ENCODE peak calls at places on chromosome 16, in seven cellular contexts. One of them, this sample, is unnamed.
A peak's percentile ranks its signal among the peaks of the same experiment; 100 is the strongest.

GRCh38 chr16:89723279-89724250 is 2.2 kb downstream of the ZNF276 start:
- DNase-seq in GM23248: peak; percentile 40
- DNase-seq in PC-3: no peak
- DNase-seq in HCT116: no peak
- DNase-seq in GM23338: no peak
- DNase-seq in hepatocyte: no peak
- DNase-seq in MM.1S: no peak
- DNase-seq in this sample: no peak

GRCh38 chr16:53558665-53559064 is 55.7 kb upstream of the AKTIP start:
- DNase-seq in GM23248: no peak
- DNase-seq in GM23338: no peak
- DNase-seq in hepatocyte: no peak
- DNase-seq in PC-3: no peak
- DNase-seq in MM.1S: no peak
- DNase-seq in HCT116: no peak
- DNase-seq in this sample: no peak

GRCh38 chr16:49474741-49475140 is 101.1 kb downstream of the C16orf78 start:
- DNase-seq in GM23248: no peak
- DNase-seq in hepatocyte: no peak
- DNase-seq in GM23338: no peak
- DNase-seq in HCT116: no peak
- DNase-seq in PC-3: no peak
- DNase-seq in MM.1S: no peak
- DNase-seq in this sample: no peak

GRCh38 chr16:8931864-8932263 is 31.8 kb downstream of the USP7 start:
- DNase-seq in hepatocyte: peak; percentile 72
- DNase-seq in HCT116: no peak
- DNase-seq in PC-3: peak; percentile 32
- DNase-seq in MM.1S: peak; percentile 26
- DNase-seq in GM23248: peak; percentile 66
- DNase-seq in GM23338: peak; percentile 88
- DNase-seq in this sample: peak; percentile 81

GRCh38 chr16:2664522-2665096 is 17.7 kb upstream of the KCTD5 start:
- DNase-seq in hepatocyte: no peak
- DNase-seq in PC-3: peak; percentile 57
- DNase-seq in GM23338: no peak
- DNase-seq in MM.1S: no peak
- DNase-seq in HCT116: no peak
- DNase-seq in GM23248: no peak
- DNase-seq in this sample: no peak

GRCh38 chr16:20774703-20775362 is 11.0 kb downstream of the ACSM3 start:
- DNase-seq in GM23338: peak; percentile 92
- DNase-seq in MM.1S: peak; percentile 41
- DNase-seq in PC-3: peak; percentile 83
- DNase-seq in hepatocyte: peak; percentile 71
- DNase-seq in HCT116: peak; percentile 68
- DNase-seq in GM23248: peak; percentile 72
- DNase-seq in this sample: peak; percentile 76

GRCh38 chr16:86379505-86379846 is 130.9 kb upstream of the FOXF1 start:
- DNase-seq in GM23338: no peak
- DNase-seq in MM.1S: no peak
- DNase-seq in HCT116: no peak
- DNase-seq in GM23248: peak; percentile 35
- DNase-seq in hepatocyte: no peak
- DNase-seq in PC-3: no peak
- DNase-seq in this sample: no peak

GRCh38 chr16:48158296-48158695 is 2.5 kb upstream of the ABCC12 start:
- DNase-seq in hepatocyte: peak; percentile 36
- DNase-seq in GM23248: peak; percentile 66
- DNase-seq in PC-3: peak; percentile 78
- DNase-seq in HCT116: peak; percentile 55
- DNase-seq in GM23338: no peak
- DNase-seq in MM.1S: no peak
- DNase-seq in this sample: no peak

GRCh38 chr16:62190426-62190825 is 154.2 kb upstream of the CDH8 start:
- DNase-seq in GM23338: peak; percentile 84
- DNase-seq in PC-3: peak; percentile 33
- DNase-seq in HCT116: no peak
- DNase-seq in hepatocyte: peak; percentile 69
- DNase-seq in MM.1S: peak; percentile 44
- DNase-seq in GM23248: peak; percentile 36
- DNase-seq in this sample: peak; percentile 81

GRCh38 chr16:66406534-66407368 is 20.3 kb upstream of the BEAN1 start:
- DNase-seq in GM23338: peak; percentile 93
- DNase-seq in HCT116: peak; percentile 64
- DNase-seq in hepatocyte: peak; percentile 90
- DNase-seq in MM.1S: peak; percentile 77
- DNase-seq in PC-3: peak; percentile 69
- DNase-seq in GM23248: peak; percentile 89
- DNase-seq in this sample: peak; percentile 87

GRCh38 chr16:80208015-80208414 is 332.8 kb upstream of the DYNLRB2 start:
- DNase-seq in MM.1S: no peak
- DNase-seq in PC-3: no peak
- DNase-seq in GM23338: no peak
- DNase-seq in GM23248: no peak
- DNase-seq in HCT116: no peak
- DNase-seq in hepatocyte: no peak
- DNase-seq in this sample: no peak

GRCh38 chr16:54194008-54194731 is 92.4 kb downstream of the IRX3 start:
- DNase-seq in hepatocyte: no peak
- DNase-seq in GM23248: peak; percentile 76
- DNase-seq in PC-3: no peak
- DNase-seq in GM23338: peak; percentile 71
- DNase-seq in HCT116: no peak
- DNase-seq in MM.1S: no peak
- DNase-seq in this sample: peak; percentile 55

GRCh38 chr16:2953706-2954105 is 10.4 kb upstream of the KREMEN2 start:
- DNase-seq in MM.1S: no peak
- DNase-seq in GM23248: no peak
- DNase-seq in hepatocyte: no peak
- DNase-seq in PC-3: no peak
- DNase-seq in GM23338: no peak
- DNase-seq in HCT116: no peak
- DNase-seq in this sample: no peak

GRCh38 chr16:77937473-77938195 is 84.7 kb upstream of the CLEC3A start:
- DNase-seq in GM23338: no peak
- DNase-seq in GM23248: no peak
- DNase-seq in MM.1S: no peak
- DNase-seq in PC-3: no peak
- DNase-seq in hepatocyte: no peak
- DNase-seq in HCT116: no peak
- DNase-seq in this sample: no peak

GRCh38 chr16:35565626-35566025 is 2106.2 kb downstream of the TP53TG3F start:
- DNase-seq in PC-3: no peak
- DNase-seq in GM23338: no peak
- DNase-seq in MM.1S: no peak
- DNase-seq in GM23248: no peak
- DNase-seq in HCT116: no peak
- DNase-seq in hepatocyte: no peak
- DNase-seq in this sample: no peak

GRCh38 chr16:69747115-69747514 is 7.6 kb downstream of the NOB1 start:
- DNase-seq in GM23248: no peak
- DNase-seq in MM.1S: no peak
- DNase-seq in HCT116: no peak
- DNase-seq in hepatocyte: no peak
- DNase-seq in GM23338: no peak
- DNase-seq in PC-3: no peak
- DNase-seq in this sample: no peak

GRCh38 chr16:16120382-16121184 is 102.7 kb downstream of the ABCC6 start:
- DNase-seq in PC-3: no peak
- DNase-seq in GM23248: no peak
- DNase-seq in GM23338: no peak
- DNase-seq in HCT116: no peak
- DNase-seq in MM.1S: no peak
- DNase-seq in hepatocyte: no peak
- DNase-seq in this sample: no peak

GRCh38 chr16:73956592-73957495 is 339.8 kb upstream of the PSMD7 start:
- DNase-seq in GM23338: peak; percentile 87
- DNase-seq in GM23248: peak; percentile 80
- DNase-seq in hepatocyte: peak; percentile 85
- DNase-seq in PC-3: peak; percentile 64
- DNase-seq in MM.1S: peak; percentile 39
- DNase-seq in HCT116: peak; percentile 32
- DNase-seq in this sample: peak; percentile 81

GRCh38 chr16:73955255-73955654 is 341.4 kb upstream of the PSMD7 start:
- DNase-seq in HCT116: no peak
- DNase-seq in hepatocyte: no peak
- DNase-seq in GM23248: no peak
- DNase-seq in GM23338: no peak
- DNase-seq in PC-3: no peak
- DNase-seq in MM.1S: no peak
- DNase-seq in this sample: no peak

GRCh38 chr16:73949574-73950348 is 346.9 kb upstream of the PSMD7 start:
- DNase-seq in hepatocyte: peak; percentile 77
- DNase-seq in PC-3: peak; percentile 60
- DNase-seq in GM23248: peak; percentile 95
- DNase-seq in HCT116: no peak
- DNase-seq in MM.1S: no peak
- DNase-seq in GM23338: no peak
- DNase-seq in this sample: no peak

DNA sequence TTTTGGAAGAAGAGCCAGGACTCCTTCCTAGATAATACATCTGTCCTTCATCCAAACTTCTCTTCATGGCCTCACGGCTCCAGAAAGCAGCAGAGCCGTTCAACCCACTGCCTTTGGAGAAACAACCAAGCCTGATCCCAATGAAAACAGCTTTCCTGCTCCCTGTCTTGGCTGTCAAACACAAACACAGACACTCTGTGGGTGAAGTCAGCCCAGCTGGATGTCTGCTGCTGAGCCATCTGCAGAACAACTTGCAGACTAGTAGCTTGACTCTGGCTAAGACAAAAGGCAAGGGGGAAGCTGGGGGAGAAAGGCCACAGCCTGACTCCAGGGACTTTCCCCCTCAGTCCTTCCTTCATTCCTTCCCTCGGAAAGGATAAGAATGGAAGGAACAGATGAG is 345.1 kb upstream of the PSMD7 start:
- DNase-seq in PC-3: no peak
- DNase-seq in HCT116: no peak
- DNase-seq in MM.1S: no peak
- DNase-seq in hepatocyte: peak; percentile 11
- DNase-seq in GM23248: peak; percentile 16
- DNase-seq in GM23338: no peak
- DNase-seq in this sample: no peak
- TF ChIP-seq EZH2phosphoT487 in PC-3: no peak
- TF ChIP-seq EZH2phosphoT487 in HCT116: no peak
- TF ChIP-seq EZH2phosphoT487 in MM.1S: no peak
- TF ChIP-seq EZH2phosphoT487 in hepatocyte: no peak
- TF ChIP-seq EZH2phosphoT487 in GM23248: no peak
- TF ChIP-seq EZH2phosphoT487 in GM23338: no peak
- TF ChIP-seq EZH2phosphoT487 in this sample: no peak

DNA sequence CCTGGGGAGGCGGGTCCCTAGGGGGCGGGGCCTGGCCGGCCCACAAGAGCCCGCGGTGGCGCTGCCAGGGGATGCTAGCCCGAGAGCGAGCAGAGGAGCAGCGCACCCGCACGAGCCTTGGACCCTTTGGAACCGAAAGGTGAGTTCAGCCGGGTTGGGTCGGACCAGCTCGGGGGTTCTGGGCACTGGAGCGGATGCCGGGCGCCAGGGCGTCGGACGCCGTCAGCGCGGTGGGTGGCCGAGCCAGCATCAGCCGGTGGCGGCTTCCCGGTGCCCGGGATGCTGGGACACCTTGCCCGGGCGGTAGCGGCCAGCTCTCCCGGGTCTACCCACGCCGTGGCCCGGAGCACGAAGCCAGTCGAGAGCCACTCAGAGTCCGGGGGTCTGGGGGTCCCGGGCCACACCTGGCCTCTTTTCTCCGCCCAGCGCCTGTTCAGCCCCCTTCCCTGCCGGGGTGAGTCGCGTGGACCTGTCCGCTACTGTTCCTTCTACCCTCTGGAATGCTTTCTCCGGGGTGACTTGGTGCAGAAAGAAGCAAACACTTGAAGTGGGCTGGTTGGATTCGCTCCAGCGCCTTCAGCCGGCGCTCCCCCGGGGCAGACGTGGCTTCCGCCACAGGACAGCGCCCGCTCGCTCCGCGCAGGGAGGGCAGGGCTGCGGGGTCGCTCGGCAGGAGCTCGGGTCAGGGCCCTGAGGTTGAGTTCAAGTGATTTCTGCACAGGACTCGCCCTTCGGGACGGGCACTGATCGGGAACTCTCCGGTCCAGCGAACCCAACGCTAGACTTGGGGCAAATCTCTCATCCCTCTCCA is at the start of gene SCNN1G:
- DNase-seq in GM23248: peak; percentile 14
- DNase-seq in GM23338: peak; percentile 52
- DNase-seq in PC-3: no peak
- DNase-seq in HCT116: no peak
- DNase-seq in hepatocyte: peak; percentile 16
- DNase-seq in MM.1S: peak; percentile 27
- DNase-seq in this sample: peak; percentile 55
- TF ChIP-seq EZH2 in GM23248: peak; percentile 83
- TF ChIP-seq EZH2 in GM23338: no peak
- TF ChIP-seq EZH2 in PC-3: no peak
- TF ChIP-seq EZH2 in HCT116: no peak
- TF ChIP-seq EZH2 in hepatocyte: no peak
- TF ChIP-seq EZH2 in MM.1S: no peak
- TF ChIP-seq EZH2 in this sample: peak; percentile 65

GRCh38 chr16:50539822-50540710 is 8.1 kb upstream of the NKD1 start:
- DNase-seq in HCT116: no peak
- DNase-seq in GM23248: no peak
- DNase-seq in PC-3: no peak
- DNase-seq in hepatocyte: no peak
- DNase-seq in GM23338: peak; percentile 55
- DNase-seq in MM.1S: no peak
- DNase-seq in this sample: peak; percentile 72
- TF ChIP-seq EZH2phosphoT487 in HCT116: no peak
- TF ChIP-seq EZH2phosphoT487 in GM23248: no peak
- TF ChIP-seq EZH2phosphoT487 in PC-3: no peak
- TF ChIP-seq EZH2phosphoT487 in hepatocyte: no peak
- TF ChIP-seq EZH2phosphoT487 in GM23338: no peak
- TF ChIP-seq EZH2phosphoT487 in MM.1S: no peak
- TF ChIP-seq EZH2phosphoT487 in this sample: no peak

GRCh38 chr16:31537362-31537921 is 9.7 kb downstream of the AHSP start:
- DNase-seq in PC-3: no peak
- DNase-seq in MM.1S: no peak
- DNase-seq in hepatocyte: peak; percentile 18
- DNase-seq in GM23248: no peak
- DNase-seq in HCT116: no peak
- DNase-seq in GM23338: peak; percentile 73
- DNase-seq in this sample: peak; percentile 48
- TF ChIP-seq EZH2 in PC-3: no peak
- TF ChIP-seq EZH2 in MM.1S: no peak
- TF ChIP-seq EZH2 in hepatocyte: no peak
- TF ChIP-seq EZH2 in GM23248: no peak
- TF ChIP-seq EZH2 in HCT116: no peak
- TF ChIP-seq EZH2 in GM23338: peak; percentile 11
- TF ChIP-seq EZH2 in this sample: peak; percentile 25